ENCODE peak calls at places on chromosomes 13 and 19, in five cellular contexts. M is heart left ventricle, V is stomach, A is tibial artery, W is A673. U is an unnamed sample.

GRCh38 chr19:40786060-40787037 is 8.3 kb downstream of the RAB4B start:
- DNase-seq in W (no peak), V (no peak), M (no peak), A (no peak), U (no peak)

GRCh38 chr19:48639483-48640375 is 2.5 kb upstream of the DBP start:
- DNase-seq in W (no peak), V (no peak), M (no peak), A (no peak), U (no peak)

GRCh38 chr13:102195566-102196462 is 206.0 kb downstream of the FGF14 start:
- DNase-seq in A (no peak), W (peak; percentile 86), V (no peak), M (no peak), U (no peak)

GRCh38 chr13:42788601-42789000 is 7.2 kb downstream of the FAM216B start:
- DNase-seq in V (no peak), W (no peak), M (no peak), A (no peak), U (no peak)

GRCh38 chr19:55703790-55704215 is 28.8 kb downstream of the EPN1 start:
- DNase-seq in W (peak; percentile 66), M (no peak), V (peak; percentile 72), A (peak; percentile 65), U (peak; percentile 79)

GRCh38 chr13:51768378-51768921 is 35.5 kb downstream of the DHRS12 start:
- DNase-seq in W (no peak), V (no peak), A (no peak), M (no peak), U (peak; percentile 37)

GRCh38 chr19:41859213-41859617 is 840 bp upstream of the RPS19 start:
- DNase-seq in W (no peak), V (no peak), A (no peak), M (no peak), U (no peak)

GRCh38 chr19:48511321-48511731 is 309 bp downstream of the LMTK3 start:
- DNase-seq in M (no peak), A (no peak), V (no peak), W (no peak), U (peak; percentile 57)

GRCh38 chr13:35465345-35465744 is 11.1 kb downstream of the MAB21L1 start:
- DNase-seq in A (no peak), M (no peak), W (no peak), V (no peak), U (no peak)

GRCh38 chr13:80249906-80250513 is 90.9 kb downstream of the SPRY2 start:
- DNase-seq in V (no peak), W (no peak), M (no peak), A (no peak), U (no peak)

GRCh38 chr13:98112456-98112855 is 30.4 kb upstream of the FARP1 start:
- DNase-seq in V (no peak), A (no peak), W (no peak), M (no peak), U (no peak)

GRCh38 chr19:14411161-14411560 is 8.0 kb downstream of the DDX39A start:
- DNase-seq in V (no peak), W (no peak), M (no peak), A (no peak), U (no peak)
- H3K4me1 ChIP-seq in V (peaks cover 82% of the 10 kb centered on the region), W (peaks cover 16% of the 10 kb centered on the region), M (peaks cover 17% of the 10 kb centered on the region), A (no peaks in the 10 kb centered on the region), U (no peaks in the 10 kb centered on the region)

GRCh38 chr19:800360-801029 is 3.2 kb downstream of the PTBP1 start:
- DNase-seq in W (no peak), M (peak; percentile 18), V (peak; percentile 69), A (no peak), U (no peak)
- H3K4me3 ChIP-seq in W (peak overlapping the region; percentile 99), M (peak overlapping the region; percentile 87), V (peak overlapping the region; percentile 22), A (peak overlapping the region; percentile 25), U (peak overlapping the region; percentile 1)

DNA sequence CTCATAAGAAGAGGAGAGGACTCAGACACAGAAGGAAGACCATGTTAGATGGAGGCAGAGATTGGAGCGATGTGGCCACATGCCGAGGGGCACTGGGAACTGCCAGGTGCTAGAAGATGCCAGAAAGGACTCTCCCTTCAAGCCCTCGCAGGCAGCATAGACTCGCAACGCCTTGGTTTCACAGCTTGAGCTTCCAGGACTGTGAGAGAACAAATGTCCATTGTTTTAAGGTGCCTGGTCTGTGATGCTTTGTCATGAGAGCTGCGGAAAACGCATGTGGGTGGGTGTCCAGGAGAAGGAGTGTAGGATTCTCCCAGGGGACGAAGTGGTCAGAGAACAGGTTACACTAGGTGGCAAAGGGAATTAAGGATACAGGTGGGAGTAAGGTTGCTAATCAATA is 125.9 kb upstream of the USP29 start:
- DNase-seq in M (no peak), W (no peak), A (no peak), V (no peak), U (no peak)
- H3K9me3 ChIP-seq in M (peaks cover 18% of the 10 kb centered on the region), W (no peaks in the 10 kb centered on the region), A (no peaks in the 10 kb centered on the region), V (no peaks in the 10 kb centered on the region), U (no peaks in the 10 kb centered on the region)

GRCh38 chr19:10654610-10655456 is 687 bp downstream of the ILF3 start:
- DNase-seq in M (peak; percentile 45), A (peak; percentile 77), W (peak; percentile 79), V (peak; percentile 35), U (peak; percentile 64)

GRCh38 chr19:10653482-10653731 is 739 bp upstream of the ILF3 start:
- DNase-seq in W (no peak), V (no peak), M (no peak), A (no peak), U (no peak)

GRCh38 chr19:10653732-10654609 is at the start of gene ILF3:
- DNase-seq in W (peak; percentile 100), A (peak; percentile 100), M (peak; percentile 100), V (peak; percentile 100), U (peak; percentile 100)

GRCh38 chr19:10651821-10652220 is 2.3 kb upstream of the ILF3 start:
- DNase-seq in M (no peak), W (no peak), V (no peak), A (no peak), U (no peak)

GRCh38 chr19:10655457-10656312 is 1.5 kb downstream of the ILF3 start:
- DNase-seq in A (no peak), V (no peak), W (peak; percentile 53), M (no peak), U (no peak)
- H3K4me1 ChIP-seq in A (no peaks in the 10 kb centered on the region), V (peaks cover 74% of the 10 kb centered on the region), W (peaks cover 27% of the 10 kb centered on the region), M (peaks cover 24% of the 10 kb centered on the region), U (peaks cover 11% of the 10 kb centered on the region)

DNA sequence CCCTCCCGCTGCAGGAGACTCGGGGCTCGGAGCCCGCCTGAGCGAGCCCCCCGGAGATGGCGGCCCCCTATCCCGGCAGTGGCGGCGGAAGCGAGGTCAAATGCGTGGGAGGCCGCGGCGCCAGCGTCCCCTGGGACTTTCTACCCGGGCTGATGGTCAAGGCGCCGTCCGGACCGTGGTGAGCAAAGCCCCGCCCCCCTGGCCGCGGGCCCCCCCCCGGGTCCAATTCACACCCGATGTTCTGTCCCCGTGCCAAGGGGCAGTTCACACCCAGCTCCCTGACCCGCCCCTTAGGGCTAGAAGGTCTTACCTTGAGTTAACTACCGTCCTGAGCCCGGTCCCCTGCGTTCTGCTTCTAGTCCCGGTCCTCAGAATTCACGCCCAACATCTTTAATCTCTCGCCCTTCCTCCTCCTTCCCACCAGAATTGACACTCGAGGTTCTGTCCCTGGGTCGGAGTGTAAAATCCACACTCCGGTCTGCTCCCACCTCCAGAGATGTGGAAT is 1.4 kb downstream of the NPAS1 start:
- DNase-seq in M (no peak), A (no peak), V (no peak), W (no peak), U (peak; percentile 42)
- H3K4me3 ChIP-seq in M (peak overlapping the region; percentile 37), A (peak overlapping the region; percentile 43), V (no peak overlapping the region), W (peak overlapping the region; percentile 44), U (peak overlapping the region; percentile 34)

GRCh38 chr19:57419439-57419838 is 8.5 kb downstream of the ZNF17 start:
- DNase-seq in W (no peak), M (no peak), A (no peak), V (no peak), U (no peak)
- H3K9me3 ChIP-seq in W (peaks cover 14% of the 10 kb centered on the region), M (peaks cover 73% of the 10 kb centered on the region), A (peaks cover 72% of the 10 kb centered on the region), V (peaks cover 30% of the 10 kb centered on the region), U (peaks cover 3% of the 10 kb centered on the region)

DNA sequence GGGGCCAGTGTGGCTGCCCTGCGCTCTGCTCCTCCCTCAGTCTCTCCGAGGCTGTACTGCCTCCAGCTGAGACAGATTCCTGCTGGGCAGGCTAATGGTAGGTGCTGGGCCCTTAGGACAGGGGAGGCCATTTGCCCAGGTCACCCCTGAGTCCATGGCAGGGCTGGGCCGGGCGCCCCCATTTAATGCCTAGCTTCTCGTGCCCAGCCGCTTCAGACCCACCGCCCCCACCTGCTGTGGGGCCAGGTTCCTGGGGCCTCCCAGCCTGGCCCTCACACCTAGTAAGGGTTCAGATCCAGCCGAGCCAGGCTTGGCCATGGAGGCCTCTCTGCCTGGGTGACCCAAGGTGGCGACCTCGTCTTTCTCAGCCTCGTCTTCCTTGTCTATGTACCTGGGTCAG is 17.8 kb downstream of the PIAS4 start:
- DNase-seq in A (no peak), V (no peak), M (no peak), W (no peak), U (no peak)
- H3K4me1 ChIP-seq in A (no peaks in the 10 kb centered on the region), V (peaks cover 17% of the 10 kb centered on the region), M (peaks cover 5% of the 10 kb centered on the region), W (no peaks in the 10 kb centered on the region), U (no peaks in the 10 kb centered on the region)

U was measured in right cardiac atrium.